ENCODE peak calls at places on chromosome 14, in six cellular contexts. One of them, this sample, is unnamed.

GRCh38 chr14:105484069-105484996 is 2.4 kb upstream of the CRIP1 start:
- DNase-seq in IMR-90: no peak
- DNase-seq in H9: no peak
- DNase-seq in neuronal stem cell: no peak
- DNase-seq in H1: peak
- DNase-seq in trophoblast cell: peak
- DNase-seq in this sample: peak

GRCh38 chr14:81446279-81447007 is 46.3 kb upstream of the STON2 start:
- DNase-seq in IMR-90: no peak
- DNase-seq in H9: no peak
- DNase-seq in neuronal stem cell: no peak
- DNase-seq in H1: no peak
- DNase-seq in trophoblast cell: no peak
- DNase-seq in this sample: no peak

GRCh38 chr14:100124551-100125088 is 34.8 kb downstream of the DEGS2 start:
- DNase-seq in IMR-90: no peak
- DNase-seq in H9: no peak
- DNase-seq in neuronal stem cell: no peak
- DNase-seq in H1: no peak
- DNase-seq in trophoblast cell: no peak
- DNase-seq in this sample: no peak

GRCh38 chr14:73785834-73786631 is 65.6 kb upstream of the PTGR2 start:
- DNase-seq in IMR-90: peak
- DNase-seq in H9: peak
- DNase-seq in neuronal stem cell: no peak
- DNase-seq in H1: peak
- DNase-seq in trophoblast cell: peak
- DNase-seq in this sample: peak

GRCh38 chr14:63224196-63224595 is 20.0 kb downstream of the RHOJ start:
- DNase-seq in IMR-90: no peak
- DNase-seq in H9: no peak
- DNase-seq in neuronal stem cell: peak
- DNase-seq in H1: no peak
- DNase-seq in trophoblast cell: no peak
- DNase-seq in this sample: no peak

GRCh38 chr14:95472819-95473251 is 43.6 kb downstream of the SYNE3 start:
- DNase-seq in IMR-90: no peak
- DNase-seq in H9: no peak
- DNase-seq in neuronal stem cell: no peak
- DNase-seq in H1: no peak
- DNase-seq in trophoblast cell: no peak
- DNase-seq in this sample: no peak

GRCh38 chr14:99601301-99601945 is 2.6 kb downstream of the CCDC85C start:
- DNase-seq in IMR-90: peak
- DNase-seq in H9: no peak
- DNase-seq in neuronal stem cell: no peak
- DNase-seq in H1: no peak
- DNase-seq in trophoblast cell: no peak
- DNase-seq in this sample: no peak

GRCh38 chr14:55120466-55121144 is 8.4 kb upstream of the LGALS3 start:
- DNase-seq in IMR-90: no peak
- DNase-seq in H9: no peak
- DNase-seq in neuronal stem cell: no peak
- DNase-seq in H1: no peak
- DNase-seq in trophoblast cell: peak
- DNase-seq in this sample: no peak

GRCh38 chr14:61337893-61338292 is 16.5 kb downstream of the PRKCH start:
- DNase-seq in IMR-90: no peak
- DNase-seq in H9: no peak
- DNase-seq in neuronal stem cell: no peak
- DNase-seq in H1: no peak
- DNase-seq in trophoblast cell: no peak
- DNase-seq in this sample: no peak

GRCh38 chr14:50560929-50561280 is 960 bp downstream of the ATL1 start:
- DNase-seq in IMR-90: peak
- DNase-seq in H9: peak
- DNase-seq in neuronal stem cell: peak
- DNase-seq in H1: peak
- DNase-seq in trophoblast cell: peak
- DNase-seq in this sample: peak

GRCh38 chr14:95043732-95044462 is 113.4 kb downstream of the DICER1 start:
- DNase-seq in IMR-90: no peak
- DNase-seq in H9: peak
- DNase-seq in neuronal stem cell: no peak
- DNase-seq in H1: peak
- DNase-seq in trophoblast cell: no peak
- DNase-seq in this sample: no peak

GRCh38 chr14:103158688-103159087 is 35.4 kb downstream of the TNFAIP2 start:
- DNase-seq in IMR-90: no peak
- DNase-seq in H9: no peak
- DNase-seq in neuronal stem cell: no peak
- DNase-seq in H1: no peak
- DNase-seq in trophoblast cell: peak
- DNase-seq in this sample: no peak

GRCh38 chr14:54769955-54770863 is 132.4 kb downstream of the GCH1 start:
- DNase-seq in IMR-90: no peak
- DNase-seq in H9: no peak
- DNase-seq in neuronal stem cell: no peak
- DNase-seq in H1: no peak
- DNase-seq in trophoblast cell: peak
- DNase-seq in this sample: no peak

GRCh38 chr14:51738754-51739153 is 87.0 kb downstream of the FRMD6 start:
- DNase-seq in IMR-90: no peak
- DNase-seq in H9: peak
- DNase-seq in neuronal stem cell: no peak
- DNase-seq in H1: no peak
- DNase-seq in trophoblast cell: no peak
- DNase-seq in this sample: no peak

GRCh38 chr14:21498540-21499526 is 12.3 kb downstream of the METTL3 start:
- DNase-seq in IMR-90: peak
- DNase-seq in H9: no peak
- DNase-seq in neuronal stem cell: peak
- DNase-seq in H1: peak
- DNase-seq in trophoblast cell: peak
- DNase-seq in this sample: peak

GRCh38 chr14:46215801-46216200 is 435.8 kb downstream of the RPL10L start:
- DNase-seq in IMR-90: no peak
- DNase-seq in H9: no peak
- DNase-seq in neuronal stem cell: no peak
- DNase-seq in H1: no peak
- DNase-seq in trophoblast cell: no peak
- DNase-seq in this sample: no peak

GRCh38 chr14:106622200-106622745 is 1095.9 kb downstream of the TMEM121 start:
- DNase-seq in IMR-90: no peak
- DNase-seq in H9: no peak
- DNase-seq in neuronal stem cell: no peak
- DNase-seq in H1: no peak
- DNase-seq in trophoblast cell: no peak
- DNase-seq in this sample: no peak

GRCh38 chr14:75315143-75315542 is 36.5 kb downstream of the FOS start:
- DNase-seq in IMR-90: peak
- DNase-seq in H9: no peak
- DNase-seq in neuronal stem cell: no peak
- DNase-seq in H1: no peak
- DNase-seq in trophoblast cell: no peak
- DNase-seq in this sample: no peak

GRCh38 chr14:70317969-70318634 is 41.4 kb downstream of the COX16 start:
- DNase-seq in IMR-90: peak
- DNase-seq in H9: peak
- DNase-seq in neuronal stem cell: peak
- DNase-seq in H1: no peak
- DNase-seq in trophoblast cell: peak
- DNase-seq in this sample: peak

GRCh38 chr14:61532818-61533217 is 162.5 kb upstream of the HIF1A start:
- DNase-seq in IMR-90: no peak
- DNase-seq in H9: no peak
- DNase-seq in neuronal stem cell: no peak
- DNase-seq in H1: no peak
- DNase-seq in trophoblast cell: no peak
- DNase-seq in this sample: no peak

GRCh38 chr14:98182385-98183055 is 1089.5 kb downstream of the BCL11B start:
- DNase-seq in IMR-90: no peak
- DNase-seq in H9: no peak
- DNase-seq in neuronal stem cell: no peak
- DNase-seq in H1: no peak
- DNase-seq in trophoblast cell: no peak
- DNase-seq in this sample: no peak

GRCh38 chr14:93956082-93956481 is 20.3 kb downstream of the ASB2 start:
- DNase-seq in IMR-90: no peak
- DNase-seq in H9: no peak
- DNase-seq in neuronal stem cell: no peak
- DNase-seq in H1: no peak
- DNase-seq in trophoblast cell: no peak
- DNase-seq in this sample: no peak

GRCh38 chr14:93957751-93958566 is 18.4 kb downstream of the ASB2 start:
- DNase-seq in IMR-90: no peak
- DNase-seq in H9: no peak
- DNase-seq in neuronal stem cell: no peak
- DNase-seq in H1: no peak
- DNase-seq in trophoblast cell: no peak
- DNase-seq in this sample: no peak

GRCh38 chr14:93954900-93955891 is 21.2 kb downstream of the ASB2 start:
- DNase-seq in IMR-90: no peak
- DNase-seq in H9: no peak
- DNase-seq in neuronal stem cell: no peak
- DNase-seq in H1: no peak
- DNase-seq in trophoblast cell: no peak
- DNase-seq in this sample: no peak

GRCh38 chr14:93957333-93957710 is 19.0 kb downstream of the ASB2 start:
- DNase-seq in IMR-90: no peak
- DNase-seq in H9: no peak
- DNase-seq in neuronal stem cell: no peak
- DNase-seq in H1: no peak
- DNase-seq in trophoblast cell: no peak
- DNase-seq in this sample: no peak

GRCh38 chr14:93956514-93957332 is 19.6 kb downstream of the ASB2 start:
- DNase-seq in IMR-90: no peak
- DNase-seq in H9: no peak
- DNase-seq in neuronal stem cell: no peak
- DNase-seq in H1: no peak
- DNase-seq in trophoblast cell: no peak
- DNase-seq in this sample: no peak
- H3K4me2 ChIP-seq in IMR-90: no peak
- H3K4me2 ChIP-seq in H9: no peak
- H3K4me2 ChIP-seq in neuronal stem cell: no peak
- H3K4me2 ChIP-seq in H1: no peak
- H3K4me2 ChIP-seq in trophoblast cell: no peak
- H3K4me2 ChIP-seq in this sample: no peak

DNA sequence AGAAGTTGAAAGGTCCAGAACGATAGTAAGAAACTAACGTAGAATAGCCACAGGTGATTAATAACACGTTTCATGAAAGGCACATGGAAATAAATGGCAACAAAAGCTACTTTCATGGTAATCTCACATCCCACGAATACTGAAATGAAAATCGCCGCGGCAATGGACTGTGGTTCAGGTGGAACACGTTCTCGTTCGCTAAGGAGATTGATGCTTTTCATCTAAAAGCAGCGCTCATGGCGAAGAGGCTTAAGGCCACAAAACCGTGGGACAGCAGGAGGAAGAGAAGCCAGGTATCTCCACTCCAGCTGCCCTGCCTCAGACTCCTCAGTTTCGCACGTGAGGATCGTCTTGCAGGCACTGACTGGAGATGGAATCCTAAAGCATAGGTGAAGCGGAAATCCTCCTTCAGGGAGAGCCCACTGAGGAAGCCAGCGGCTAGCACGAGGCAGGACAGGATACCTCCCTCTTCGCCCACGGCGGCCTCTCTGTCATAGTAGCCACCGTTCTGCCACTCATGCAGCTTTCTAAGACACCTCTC is 696 bp upstream of the GPHN start:
- DNase-seq in IMR-90: no peak
- DNase-seq in H9: no peak
- DNase-seq in neuronal stem cell: no peak
- DNase-seq in H1: no peak
- DNase-seq in trophoblast cell: no peak
- DNase-seq in this sample: no peak
- H2BK5ac ChIP-seq in IMR-90: peak
- H2BK5ac ChIP-seq in H9: no peak
- H2BK5ac ChIP-seq in neuronal stem cell: peak
- H2BK5ac ChIP-seq in H1: peak
- H2BK5ac ChIP-seq in trophoblast cell: peak
- H2BK5ac ChIP-seq in this sample: peak

GRCh38 chr14:66109426-66109825 is 376.7 kb upstream of the CCDC196 start:
- DNase-seq in IMR-90: no peak
- DNase-seq in H9: no peak
- DNase-seq in neuronal stem cell: no peak
- DNase-seq in H1: no peak
- DNase-seq in trophoblast cell: no peak
- DNase-seq in this sample: no peak
- H4K91ac ChIP-seq in IMR-90: no peak
- H4K91ac ChIP-seq in H9: no peak
- H4K91ac ChIP-seq in neuronal stem cell: no peak
- H4K91ac ChIP-seq in H1: no peak
- H4K91ac ChIP-seq in trophoblast cell: no peak
- H4K91ac ChIP-seq in this sample: no peak

GRCh38 chr14:30706704-30707103 is 84.6 kb downstream of the SCFD1 start:
- DNase-seq in IMR-90: no peak
- DNase-seq in H9: no peak
- DNase-seq in neuronal stem cell: no peak
- DNase-seq in H1: no peak
- DNase-seq in trophoblast cell: no peak
- DNase-seq in this sample: no peak
- H3K4me2 ChIP-seq in IMR-90: no peak
- H3K4me2 ChIP-seq in H9: no peak
- H3K4me2 ChIP-seq in neuronal stem cell: no peak
- H3K4me2 ChIP-seq in H1: no peak
- H3K4me2 ChIP-seq in trophoblast cell: no peak
- H3K4me2 ChIP-seq in this sample: no peak

DNA sequence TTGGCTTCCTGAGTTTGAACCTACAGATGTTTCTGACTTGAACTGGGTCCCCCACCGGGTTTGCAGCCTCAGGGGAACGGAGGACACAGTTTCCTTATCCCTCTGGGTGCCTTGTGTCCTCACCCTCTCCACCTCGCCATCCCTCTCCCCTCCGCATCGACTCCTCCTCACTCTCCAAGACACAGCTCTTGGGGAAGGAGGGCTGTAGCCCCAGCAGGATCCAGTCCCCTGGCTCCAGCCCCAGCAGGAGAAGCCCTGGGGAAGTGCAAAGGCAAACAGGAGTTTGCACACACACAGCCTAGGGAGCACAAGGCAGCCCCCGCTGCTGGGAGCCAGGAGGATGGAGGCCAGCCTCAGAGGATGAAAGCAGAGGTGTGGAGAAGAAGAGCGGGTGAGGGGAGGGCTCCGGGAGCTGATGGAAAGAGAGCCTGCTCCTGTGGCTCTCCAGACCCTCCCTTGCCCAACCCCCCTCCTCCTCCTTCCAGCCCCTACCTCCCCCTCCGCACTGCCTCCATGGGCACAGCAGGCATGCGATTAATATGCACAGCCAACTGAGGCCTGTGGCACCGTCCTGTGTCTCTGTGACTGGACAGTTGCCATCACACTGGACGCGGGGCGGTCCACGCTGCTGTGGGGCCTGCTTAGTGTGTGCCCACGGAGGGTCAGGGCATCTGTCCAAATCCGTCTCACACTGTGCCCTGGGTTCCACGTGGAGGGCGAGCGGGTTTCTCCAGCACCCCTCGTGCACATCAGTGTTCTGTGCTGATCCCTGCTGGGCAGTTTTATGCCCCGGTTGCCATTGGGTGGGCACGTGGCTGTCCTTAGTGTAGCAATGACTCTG is 193.7 kb upstream of the DIO3 start:
- DNase-seq in IMR-90: no peak
- DNase-seq in H9: no peak
- DNase-seq in neuronal stem cell: no peak
- DNase-seq in H1: no peak
- DNase-seq in trophoblast cell: no peak
- DNase-seq in this sample: no peak
- H2BK5ac ChIP-seq in IMR-90: no peak
- H2BK5ac ChIP-seq in H9: no peak
- H2BK5ac ChIP-seq in neuronal stem cell: peak
- H2BK5ac ChIP-seq in H1: no peak
- H2BK5ac ChIP-seq in trophoblast cell: no peak
- H2BK5ac ChIP-seq in this sample: no peak

This sample was measured in mesenchymal stem cell.